ENCODE peak calls at places on chromosomes 16 and 17, in ten cellular contexts. One of them, this sample, is unnamed.

GRCh38 chr16:52825882-52826281 is 226.8 kb downstream of the CHD9NB start:
- DNase-seq in GM04504: no peak
- DNase-seq in tibial nerve: no peak
- DNase-seq in DMS153: no peak
- DNase-seq in stimulated activated CD4-positive, alpha-beta T cell treated with anti-CD3 and anti-CD28 coated beads, Interleukin-1b, Interleukin-23, amount 100 ng/mL, for 1 hour: no peak
- DNase-seq in NCI-H524: peak
- DNase-seq in activated CD4-positive, alpha-beta T cell treated with anti-CD3 and anti-CD28 coated beads, Interleukin-2, amount 10 ng/mL, durations not matched to agents 7 days and 5 days: no peak
- DNase-seq in ureter: no peak
- DNase-seq in IMR-90: no peak
- DNase-seq in GM23248: no peak
- DNase-seq in this sample: no peak

GRCh38 chr17:35161281-35161761 is 13.7 kb downstream of the UNC45B start:
- DNase-seq in GM04504: no peak
- DNase-seq in tibial nerve: no peak
- DNase-seq in DMS153: no peak
- DNase-seq in stimulated activated CD4-positive, alpha-beta T cell treated with anti-CD3 and anti-CD28 coated beads, Interleukin-1b, Interleukin-23, amount 100 ng/mL, for 1 hour: no peak
- DNase-seq in NCI-H524: no peak
- DNase-seq in activated CD4-positive, alpha-beta T cell treated with anti-CD3 and anti-CD28 coated beads, Interleukin-2, amount 10 ng/mL, durations not matched to agents 7 days and 5 days: peak
- DNase-seq in ureter: no peak
- DNase-seq in IMR-90: no peak
- DNase-seq in GM23248: no peak
- DNase-seq in this sample: no peak

GRCh38 chr16:53713403-53714013 is 9.6 kb downstream of the FTO start:
- DNase-seq in GM04504: no peak
- DNase-seq in tibial nerve: no peak
- DNase-seq in DMS153: no peak
- DNase-seq in stimulated activated CD4-positive, alpha-beta T cell treated with anti-CD3 and anti-CD28 coated beads, Interleukin-1b, Interleukin-23, amount 100 ng/mL, for 1 hour: no peak
- DNase-seq in NCI-H524: no peak
- DNase-seq in activated CD4-positive, alpha-beta T cell treated with anti-CD3 and anti-CD28 coated beads, Interleukin-2, amount 10 ng/mL, durations not matched to agents 7 days and 5 days: no peak
- DNase-seq in ureter: no peak
- DNase-seq in IMR-90: no peak
- DNase-seq in GM23248: no peak
- DNase-seq in this sample: no peak

GRCh38 chr16:77298638-77299360 is 99.6 kb downstream of the SYCE1L start:
- DNase-seq in GM04504: peak
- DNase-seq in tibial nerve: no peak
- DNase-seq in DMS153: no peak
- DNase-seq in stimulated activated CD4-positive, alpha-beta T cell treated with anti-CD3 and anti-CD28 coated beads, Interleukin-1b, Interleukin-23, amount 100 ng/mL, for 1 hour: no peak
- DNase-seq in NCI-H524: no peak
- DNase-seq in activated CD4-positive, alpha-beta T cell treated with anti-CD3 and anti-CD28 coated beads, Interleukin-2, amount 10 ng/mL, durations not matched to agents 7 days and 5 days: no peak
- DNase-seq in ureter: no peak
- DNase-seq in IMR-90: peak
- DNase-seq in GM23248: peak
- DNase-seq in this sample: peak

GRCh38 chr17:33981713-33982601 is 273.1 kb upstream of the CCL2 start:
- DNase-seq in GM04504: no peak
- DNase-seq in tibial nerve: no peak
- DNase-seq in DMS153: peak
- DNase-seq in stimulated activated CD4-positive, alpha-beta T cell treated with anti-CD3 and anti-CD28 coated beads, Interleukin-1b, Interleukin-23, amount 100 ng/mL, for 1 hour: no peak
- DNase-seq in NCI-H524: no peak
- DNase-seq in activated CD4-positive, alpha-beta T cell treated with anti-CD3 and anti-CD28 coated beads, Interleukin-2, amount 10 ng/mL, durations not matched to agents 7 days and 5 days: no peak
- DNase-seq in ureter: no peak
- DNase-seq in IMR-90: no peak
- DNase-seq in GM23248: no peak
- DNase-seq in this sample: no peak

GRCh38 chr16:87065781-87066694 is 251.2 kb downstream of the C16orf95 start:
- DNase-seq in GM04504: no peak
- DNase-seq in tibial nerve: no peak
- DNase-seq in DMS153: no peak
- DNase-seq in stimulated activated CD4-positive, alpha-beta T cell treated with anti-CD3 and anti-CD28 coated beads, Interleukin-1b, Interleukin-23, amount 100 ng/mL, for 1 hour: no peak
- DNase-seq in NCI-H524: no peak
- DNase-seq in activated CD4-positive, alpha-beta T cell treated with anti-CD3 and anti-CD28 coated beads, Interleukin-2, amount 10 ng/mL, durations not matched to agents 7 days and 5 days: no peak
- DNase-seq in ureter: peak
- DNase-seq in IMR-90: no peak
- DNase-seq in GM23248: no peak
- DNase-seq in this sample: no peak

GRCh38 chr16:54286330-54287017 is at the start of gene IRX3:
- DNase-seq in GM04504: peak
- DNase-seq in tibial nerve: no peak
- DNase-seq in DMS153: peak
- DNase-seq in stimulated activated CD4-positive, alpha-beta T cell treated with anti-CD3 and anti-CD28 coated beads, Interleukin-1b, Interleukin-23, amount 100 ng/mL, for 1 hour: no peak
- DNase-seq in NCI-H524: peak
- DNase-seq in activated CD4-positive, alpha-beta T cell treated with anti-CD3 and anti-CD28 coated beads, Interleukin-2, amount 10 ng/mL, durations not matched to agents 7 days and 5 days: no peak
- DNase-seq in ureter: no peak
- DNase-seq in IMR-90: peak
- DNase-seq in GM23248: peak
- DNase-seq in this sample: peak

GRCh38 chr17:75723201-75723930 is 2.1 kb downstream of the ITGB4 start:
- DNase-seq in GM04504: no peak
- DNase-seq in tibial nerve: no peak
- DNase-seq in DMS153: peak
- DNase-seq in stimulated activated CD4-positive, alpha-beta T cell treated with anti-CD3 and anti-CD28 coated beads, Interleukin-1b, Interleukin-23, amount 100 ng/mL, for 1 hour: no peak
- DNase-seq in NCI-H524: no peak
- DNase-seq in activated CD4-positive, alpha-beta T cell treated with anti-CD3 and anti-CD28 coated beads, Interleukin-2, amount 10 ng/mL, durations not matched to agents 7 days and 5 days: no peak
- DNase-seq in ureter: peak
- DNase-seq in IMR-90: no peak
- DNase-seq in GM23248: peak
- DNase-seq in this sample: no peak

GRCh38 chr17:59683283-59683682 is 23.9 kb downstream of the PTRH2 start:
- DNase-seq in GM04504: no peak
- DNase-seq in tibial nerve: no peak
- DNase-seq in DMS153: no peak
- DNase-seq in stimulated activated CD4-positive, alpha-beta T cell treated with anti-CD3 and anti-CD28 coated beads, Interleukin-1b, Interleukin-23, amount 100 ng/mL, for 1 hour: no peak
- DNase-seq in NCI-H524: no peak
- DNase-seq in activated CD4-positive, alpha-beta T cell treated with anti-CD3 and anti-CD28 coated beads, Interleukin-2, amount 10 ng/mL, durations not matched to agents 7 days and 5 days: no peak
- DNase-seq in ureter: no peak
- DNase-seq in IMR-90: no peak
- DNase-seq in GM23248: no peak
- DNase-seq in this sample: no peak

GRCh38 chr17:2146132-2146871 is 91.4 kb downstream of the HIC1 start:
- DNase-seq in GM04504: no peak
- DNase-seq in tibial nerve: no peak
- DNase-seq in DMS153: no peak
- DNase-seq in stimulated activated CD4-positive, alpha-beta T cell treated with anti-CD3 and anti-CD28 coated beads, Interleukin-1b, Interleukin-23, amount 100 ng/mL, for 1 hour: no peak
- DNase-seq in NCI-H524: no peak
- DNase-seq in activated CD4-positive, alpha-beta T cell treated with anti-CD3 and anti-CD28 coated beads, Interleukin-2, amount 10 ng/mL, durations not matched to agents 7 days and 5 days: no peak
- DNase-seq in ureter: no peak
- DNase-seq in IMR-90: no peak
- DNase-seq in GM23248: no peak
- DNase-seq in this sample: no peak

GRCh38 chr16:168424-168823 is 2.6 kb downstream of the HBM start:
- DNase-seq in GM04504: no peak
- DNase-seq in tibial nerve: no peak
- DNase-seq in DMS153: peak
- DNase-seq in stimulated activated CD4-positive, alpha-beta T cell treated with anti-CD3 and anti-CD28 coated beads, Interleukin-1b, Interleukin-23, amount 100 ng/mL, for 1 hour: no peak
- DNase-seq in NCI-H524: no peak
- DNase-seq in activated CD4-positive, alpha-beta T cell treated with anti-CD3 and anti-CD28 coated beads, Interleukin-2, amount 10 ng/mL, durations not matched to agents 7 days and 5 days: no peak
- DNase-seq in ureter: no peak
- DNase-seq in IMR-90: no peak
- DNase-seq in GM23248: no peak
- DNase-seq in this sample: no peak

GRCh38 chr17:78514521-78514920 is 62.7 kb downstream of the DNAH17 start:
- DNase-seq in GM04504: no peak
- DNase-seq in tibial nerve: no peak
- DNase-seq in DMS153: no peak
- DNase-seq in stimulated activated CD4-positive, alpha-beta T cell treated with anti-CD3 and anti-CD28 coated beads, Interleukin-1b, Interleukin-23, amount 100 ng/mL, for 1 hour: no peak
- DNase-seq in NCI-H524: no peak
- DNase-seq in activated CD4-positive, alpha-beta T cell treated with anti-CD3 and anti-CD28 coated beads, Interleukin-2, amount 10 ng/mL, durations not matched to agents 7 days and 5 days: no peak
- DNase-seq in ureter: no peak
- DNase-seq in IMR-90: no peak
- DNase-seq in GM23248: no peak
- DNase-seq in this sample: no peak

GRCh38 chr16:88731699-88732098 is 25.4 kb downstream of the CTU2 start:
- DNase-seq in GM04504: no peak
- DNase-seq in tibial nerve: no peak
- DNase-seq in DMS153: no peak
- DNase-seq in stimulated activated CD4-positive, alpha-beta T cell treated with anti-CD3 and anti-CD28 coated beads, Interleukin-1b, Interleukin-23, amount 100 ng/mL, for 1 hour: no peak
- DNase-seq in NCI-H524: no peak
- DNase-seq in activated CD4-positive, alpha-beta T cell treated with anti-CD3 and anti-CD28 coated beads, Interleukin-2, amount 10 ng/mL, durations not matched to agents 7 days and 5 days: no peak
- DNase-seq in ureter: no peak
- DNase-seq in IMR-90: no peak
- DNase-seq in GM23248: no peak
- DNase-seq in this sample: no peak

GRCh38 chr17:47687748-47688147 is 6.2 kb upstream of the TBKBP1 start:
- DNase-seq in GM04504: no peak
- DNase-seq in tibial nerve: no peak
- DNase-seq in DMS153: no peak
- DNase-seq in stimulated activated CD4-positive, alpha-beta T cell treated with anti-CD3 and anti-CD28 coated beads, Interleukin-1b, Interleukin-23, amount 100 ng/mL, for 1 hour: no peak
- DNase-seq in NCI-H524: peak
- DNase-seq in activated CD4-positive, alpha-beta T cell treated with anti-CD3 and anti-CD28 coated beads, Interleukin-2, amount 10 ng/mL, durations not matched to agents 7 days and 5 days: no peak
- DNase-seq in ureter: no peak
- DNase-seq in IMR-90: peak
- DNase-seq in GM23248: peak
- DNase-seq in this sample: no peak

GRCh38 chr17:44004761-44005526 is 522 bp downstream of the NAGS start:
- DNase-seq in GM04504: no peak
- DNase-seq in tibial nerve: no peak
- DNase-seq in DMS153: peak
- DNase-seq in stimulated activated CD4-positive, alpha-beta T cell treated with anti-CD3 and anti-CD28 coated beads, Interleukin-1b, Interleukin-23, amount 100 ng/mL, for 1 hour: no peak
- DNase-seq in NCI-H524: peak
- DNase-seq in activated CD4-positive, alpha-beta T cell treated with anti-CD3 and anti-CD28 coated beads, Interleukin-2, amount 10 ng/mL, durations not matched to agents 7 days and 5 days: no peak
- DNase-seq in ureter: no peak
- DNase-seq in IMR-90: no peak
- DNase-seq in GM23248: peak
- DNase-seq in this sample: no peak

GRCh38 chr17:72121164-72122001 is 563 bp downstream of the SOX9 start:
- DNase-seq in GM04504: no peak
- DNase-seq in tibial nerve: no peak
- DNase-seq in DMS153: no peak
- DNase-seq in stimulated activated CD4-positive, alpha-beta T cell treated with anti-CD3 and anti-CD28 coated beads, Interleukin-1b, Interleukin-23, amount 100 ng/mL, for 1 hour: no peak
- DNase-seq in NCI-H524: peak
- DNase-seq in activated CD4-positive, alpha-beta T cell treated with anti-CD3 and anti-CD28 coated beads, Interleukin-2, amount 10 ng/mL, durations not matched to agents 7 days and 5 days: no peak
- DNase-seq in ureter: no peak
- DNase-seq in IMR-90: peak
- DNase-seq in GM23248: peak
- DNase-seq in this sample: no peak

GRCh38 chr17:33234930-33235685 is 58.0 kb downstream of the ASIC2 start:
- DNase-seq in GM04504: peak
- DNase-seq in tibial nerve: peak
- DNase-seq in DMS153: peak
- DNase-seq in stimulated activated CD4-positive, alpha-beta T cell treated with anti-CD3 and anti-CD28 coated beads, Interleukin-1b, Interleukin-23, amount 100 ng/mL, for 1 hour: no peak
- DNase-seq in NCI-H524: no peak
- DNase-seq in activated CD4-positive, alpha-beta T cell treated with anti-CD3 and anti-CD28 coated beads, Interleukin-2, amount 10 ng/mL, durations not matched to agents 7 days and 5 days: no peak
- DNase-seq in ureter: peak
- DNase-seq in IMR-90: peak
- DNase-seq in GM23248: peak
- DNase-seq in this sample: peak

GRCh38 chr17:17906418-17907215 is 65.6 kb downstream of the TOM1L2 start:
- DNase-seq in GM04504: no peak
- DNase-seq in tibial nerve: no peak
- DNase-seq in DMS153: no peak
- DNase-seq in stimulated activated CD4-positive, alpha-beta T cell treated with anti-CD3 and anti-CD28 coated beads, Interleukin-1b, Interleukin-23, amount 100 ng/mL, for 1 hour: no peak
- DNase-seq in NCI-H524: no peak
- DNase-seq in activated CD4-positive, alpha-beta T cell treated with anti-CD3 and anti-CD28 coated beads, Interleukin-2, amount 10 ng/mL, durations not matched to agents 7 days and 5 days: no peak
- DNase-seq in ureter: no peak
- DNase-seq in IMR-90: no peak
- DNase-seq in GM23248: no peak
- DNase-seq in this sample: no peak

GRCh38 chr16:10751291-10751697 is 7.7 kb downstream of the NUBP1 start:
- DNase-seq in GM04504: no peak
- DNase-seq in tibial nerve: no peak
- DNase-seq in DMS153: no peak
- DNase-seq in stimulated activated CD4-positive, alpha-beta T cell treated with anti-CD3 and anti-CD28 coated beads, Interleukin-1b, Interleukin-23, amount 100 ng/mL, for 1 hour: no peak
- DNase-seq in NCI-H524: no peak
- DNase-seq in activated CD4-positive, alpha-beta T cell treated with anti-CD3 and anti-CD28 coated beads, Interleukin-2, amount 10 ng/mL, durations not matched to agents 7 days and 5 days: no peak
- DNase-seq in ureter: no peak
- DNase-seq in IMR-90: no peak
- DNase-seq in GM23248: peak
- DNase-seq in this sample: no peak

GRCh38 chr16:47461598-47462266 is 601 bp downstream of the PHKB start:
- DNase-seq in GM04504: peak
- DNase-seq in tibial nerve: no peak
- DNase-seq in DMS153: no peak
- DNase-seq in stimulated activated CD4-positive, alpha-beta T cell treated with anti-CD3 and anti-CD28 coated beads, Interleukin-1b, Interleukin-23, amount 100 ng/mL, for 1 hour: no peak
- DNase-seq in NCI-H524: peak
- DNase-seq in activated CD4-positive, alpha-beta T cell treated with anti-CD3 and anti-CD28 coated beads, Interleukin-2, amount 10 ng/mL, durations not matched to agents 7 days and 5 days: peak
- DNase-seq in ureter: no peak
- DNase-seq in IMR-90: peak
- DNase-seq in GM23248: peak
- DNase-seq in this sample: peak

GRCh38 chr17:45883063-45883462 is 11.3 kb upstream of the MAPT start:
- DNase-seq in GM04504: no peak
- DNase-seq in tibial nerve: no peak
- DNase-seq in DMS153: no peak
- DNase-seq in stimulated activated CD4-positive, alpha-beta T cell treated with anti-CD3 and anti-CD28 coated beads, Interleukin-1b, Interleukin-23, amount 100 ng/mL, for 1 hour: no peak
- DNase-seq in NCI-H524: no peak
- DNase-seq in activated CD4-positive, alpha-beta T cell treated with anti-CD3 and anti-CD28 coated beads, Interleukin-2, amount 10 ng/mL, durations not matched to agents 7 days and 5 days: no peak
- DNase-seq in ureter: no peak
- DNase-seq in IMR-90: no peak
- DNase-seq in GM23248: no peak
- DNase-seq in this sample: no peak

GRCh38 chr16:57544129-57544653 is 1.7 kb downstream of the ADGRG5 start:
- DNase-seq in GM04504: no peak
- DNase-seq in tibial nerve: no peak
- DNase-seq in DMS153: no peak
- DNase-seq in stimulated activated CD4-positive, alpha-beta T cell treated with anti-CD3 and anti-CD28 coated beads, Interleukin-1b, Interleukin-23, amount 100 ng/mL, for 1 hour: no peak
- DNase-seq in NCI-H524: no peak
- DNase-seq in activated CD4-positive, alpha-beta T cell treated with anti-CD3 and anti-CD28 coated beads, Interleukin-2, amount 10 ng/mL, durations not matched to agents 7 days and 5 days: no peak
- DNase-seq in ureter: no peak
- DNase-seq in IMR-90: no peak
- DNase-seq in GM23248: no peak
- DNase-seq in this sample: no peak

GRCh38 chr16:66905633-66906539 is 12.8 kb downstream of the CDH16 start:
- DNase-seq in GM04504: no peak
- DNase-seq in tibial nerve: no peak
- DNase-seq in DMS153: peak
- DNase-seq in stimulated activated CD4-positive, alpha-beta T cell treated with anti-CD3 and anti-CD28 coated beads, Interleukin-1b, Interleukin-23, amount 100 ng/mL, for 1 hour: no peak
- DNase-seq in NCI-H524: peak
- DNase-seq in activated CD4-positive, alpha-beta T cell treated with anti-CD3 and anti-CD28 coated beads, Interleukin-2, amount 10 ng/mL, durations not matched to agents 7 days and 5 days: peak
- DNase-seq in ureter: peak
- DNase-seq in IMR-90: no peak
- DNase-seq in GM23248: no peak
- DNase-seq in this sample: no peak

GRCh38 chr17:1110844-1111598 is 68.8 kb downstream of the ABR start:
- DNase-seq in GM04504: peak
- DNase-seq in tibial nerve: no peak
- DNase-seq in DMS153: peak
- DNase-seq in stimulated activated CD4-positive, alpha-beta T cell treated with anti-CD3 and anti-CD28 coated beads, Interleukin-1b, Interleukin-23, amount 100 ng/mL, for 1 hour: no peak
- DNase-seq in NCI-H524: peak
- DNase-seq in activated CD4-positive, alpha-beta T cell treated with anti-CD3 and anti-CD28 coated beads, Interleukin-2, amount 10 ng/mL, durations not matched to agents 7 days and 5 days: no peak
- DNase-seq in ureter: no peak
- DNase-seq in IMR-90: peak
- DNase-seq in GM23248: peak
- DNase-seq in this sample: peak

GRCh38 chr17:43135454-43135819 is 10.3 kb upstream of the BRCA1 start:
- DNase-seq in GM04504: no peak
- DNase-seq in tibial nerve: no peak
- DNase-seq in DMS153: no peak
- DNase-seq in stimulated activated CD4-positive, alpha-beta T cell treated with anti-CD3 and anti-CD28 coated beads, Interleukin-1b, Interleukin-23, amount 100 ng/mL, for 1 hour: no peak
- DNase-seq in NCI-H524: no peak
- DNase-seq in activated CD4-positive, alpha-beta T cell treated with anti-CD3 and anti-CD28 coated beads, Interleukin-2, amount 10 ng/mL, durations not matched to agents 7 days and 5 days: no peak
- DNase-seq in ureter: no peak
- DNase-seq in IMR-90: no peak
- DNase-seq in GM23248: no peak
- DNase-seq in this sample: no peak

This sample was measured in skeletal muscle cell.